ENCODE peak calls at places on chromosomes 6 and 20, in eight cellular contexts. L is K562, G is breast epithelium, P is GM12892, Z is spleen, Q is transverse colon, C is HepG2, X is prostate gland. U is an unnamed sample.
A peak's percentile ranks its signal among the peaks of the same experiment; 100 is the strongest.

GRCh38 chr6:142985286-142985685 is 40.3 kb upstream of the HIVEP2 start:
- DNase-seq in G (no peak), L (no peak), Z (no peak), P (no peak), C (no peak), Q (no peak), X (no peak), U (no peak)

GRCh38 chr20:19981091-19981490 is 36.1 kb upstream of the NAA20 start:
- DNase-seq in Q (no peak), Z (no peak), X (no peak), C (no peak), L (no peak), G (no peak), P (no peak), U (no peak)

GRCh38 chr6:14721103-14721758 is 524.6 kb upstream of the JARID2 start:
- DNase-seq in P (no peak), G (no peak), Q (no peak), Z (no peak), L (no peak), X (no peak), C (peak; percentile 32), U (no peak)

GRCh38 chr6:167966540-167966905 is 30.9 kb upstream of the KIF25 start:
- DNase-seq in L (no peak), P (no peak), Q (no peak), Z (no peak), C (no peak), X (no peak), G (no peak), U (no peak)

GRCh38 chr6:53032853-53033252 is 32.4 kb upstream of the FBXO9 start:
- DNase-seq in Q (no peak), X (no peak), P (no peak), G (no peak), Z (no peak), L (no peak), C (no peak), U (no peak)

GRCh38 chr20:57087102-57087501 is 179.3 kb downstream of the BMP7 start:
- DNase-seq in Z (no peak), P (no peak), X (no peak), Q (no peak), C (no peak), G (no peak), L (peak; percentile 16), U (no peak)

GRCh38 chr6:39087197-39087596 is 27.8 kb downstream of the SAYSD1 start:
- DNase-seq in L (no peak), C (no peak), P (no peak), Q (no peak), X (no peak), G (no peak), Z (no peak), U (no peak)

GRCh38 chr6:158978752-158979151 is 21.2 kb downstream of the RSPH3 start:
- DNase-seq in X (no peak), C (no peak), P (no peak), L (no peak), Z (no peak), G (no peak), Q (no peak), U (no peak)

GRCh38 chr6:160426146-160426545 is 78.0 kb downstream of the SLC22A3 start:
- DNase-seq in L (no peak), X (no peak), Q (no peak), C (no peak), P (no peak), Z (no peak), G (no peak), U (no peak)

GRCh38 chr6:28336284-28337024 is 506 bp upstream of the ZSCAN31 start:
- DNase-seq in C (peak; percentile 44), G (no peak), Z (no peak), X (peak; percentile 31), P (no peak), L (peak; percentile 46), Q (peak; percentile 43), U (no peak)

GRCh38 chr6:8549381-8549780 is 114.0 kb upstream of the SLC35B3 start:
- DNase-seq in Q (no peak), C (no peak), X (no peak), L (no peak), Z (no peak), P (no peak), G (no peak), U (peak; percentile 76)

GRCh38 chr6:132236744-132237143 is 164.5 kb downstream of the MOXD1 start:
- DNase-seq in C (no peak), Z (no peak), P (no peak), L (no peak), X (no peak), Q (no peak), G (no peak), U (no peak)

DNA sequence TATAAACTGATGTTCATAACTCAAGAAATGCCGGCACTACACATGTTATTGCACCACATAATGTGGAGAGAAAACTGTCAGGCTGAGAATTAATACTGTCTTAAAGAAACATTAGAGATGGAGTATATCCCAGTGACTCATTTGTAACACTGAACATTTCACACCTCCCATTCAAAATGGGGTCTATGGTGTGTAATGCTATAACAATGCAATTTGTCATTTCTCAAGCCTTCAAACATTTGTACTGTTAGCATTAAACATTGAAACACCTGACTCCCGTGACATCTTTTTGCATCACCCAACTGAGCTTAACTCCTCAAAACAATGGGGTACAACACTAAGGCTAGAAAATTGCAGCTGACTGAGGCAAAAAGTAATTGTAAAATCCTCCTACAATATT is 151.7 kb downstream of the DST start:
- DNase-seq in Z (no peak), G (no peak), C (no peak), Q (no peak), X (no peak), L (no peak), P (no peak), U (no peak)
- TF ChIP-seq POLR2AphosphoS5 in Z (no peak), G (no peak), C (no peak), Q (peak; percentile 50), X (no peak), L (no peak), P (no peak), U (no peak)

GRCh38 chr6:150683320-150683719 is 83.6 kb downstream of the PLEKHG1 start:
- DNase-seq in X (no peak), G (no peak), Q (no peak), L (no peak), C (no peak), Z (peak; percentile 88), P (no peak), U (no peak)

GRCh38 chr6:150686566-150686965 is 86.9 kb downstream of the PLEKHG1 start:
- DNase-seq in G (no peak), X (no peak), P (no peak), L (no peak), C (no peak), Z (peak; percentile 77), Q (no peak), U (no peak)

GRCh38 chr6:150685860-150686259 is 86.2 kb downstream of the PLEKHG1 start:
- DNase-seq in C (peak; percentile 23), G (no peak), Q (peak; percentile 50), P (peak; percentile 31), L (peak; percentile 89), X (no peak), Z (peak; percentile 88), U (no peak)

GRCh38 chr6:150684161-150684560 is 84.5 kb downstream of the PLEKHG1 start:
- DNase-seq in G (no peak), Q (no peak), Z (no peak), L (peak; percentile 38), C (no peak), P (no peak), X (no peak), U (no peak)

GRCh38 chr6:150684715-150685459 is 85.2 kb downstream of the PLEKHG1 start:
- DNase-seq in X (no peak), C (no peak), L (no peak), Z (peak; percentile 80), Q (peak; percentile 47), P (no peak), G (no peak), U (no peak)
- TF ChIP-seq POLR2AphosphoS5 in X (no peak), C (no peak), L (no peak), Z (peak; percentile 86), Q (no peak), P (no peak), G (no peak), U (no peak)

DNA sequence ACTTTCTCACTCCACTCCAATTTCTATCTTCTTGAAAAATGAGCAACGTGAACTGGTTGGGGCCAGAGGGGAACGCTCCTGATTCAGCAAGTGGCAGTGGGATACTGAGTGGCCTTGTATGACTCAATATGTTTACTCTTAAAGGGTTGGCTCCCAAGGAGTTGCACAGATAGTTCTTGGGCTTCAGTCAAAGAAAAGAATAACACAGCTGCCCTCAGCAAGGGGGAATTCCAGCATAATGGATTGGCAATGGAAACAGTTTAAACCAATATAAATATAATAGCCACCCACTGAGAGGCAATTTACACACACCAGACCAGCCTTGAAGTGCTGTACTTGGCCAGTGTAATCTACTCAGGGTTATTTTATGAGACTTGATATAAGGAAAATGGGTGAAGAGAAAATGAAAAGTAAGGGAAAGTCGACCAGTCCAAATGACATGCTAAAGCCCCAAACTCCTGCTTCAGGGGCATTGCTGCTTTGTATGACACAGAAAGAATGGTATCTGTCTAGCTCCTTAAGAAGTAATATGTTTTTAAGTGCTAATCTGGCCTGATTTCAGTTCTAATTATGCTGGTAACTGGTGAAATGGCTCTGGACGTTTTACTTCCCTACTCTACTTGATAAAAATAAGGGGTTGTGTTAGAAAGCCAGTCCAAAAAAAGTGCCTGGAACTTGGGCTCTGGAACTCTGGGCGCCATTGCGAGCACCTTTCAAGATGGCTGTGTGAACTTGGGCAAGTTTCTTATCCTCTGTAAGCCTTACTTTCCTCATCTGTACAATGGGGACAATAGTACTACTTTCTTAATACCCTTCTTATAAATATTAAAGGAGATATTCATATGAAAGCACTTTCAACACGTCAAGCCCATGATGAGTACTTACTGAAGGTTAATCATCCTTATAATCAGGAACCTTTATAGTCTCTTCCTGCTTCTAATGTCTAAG is 712.9 kb upstream of the MAP3K7 start:
- DNase-seq in G (no peak), P (no peak), L (no peak), Q (peak; percentile 14), C (no peak), X (no peak), Z (no peak), U (no peak)
- TF ChIP-seq POLR2AphosphoS5 in G (no peak), P (no peak), L (no peak), Q (no peak), C (no peak), X (peak; percentile 50), Z (no peak), U (no peak)

DNA sequence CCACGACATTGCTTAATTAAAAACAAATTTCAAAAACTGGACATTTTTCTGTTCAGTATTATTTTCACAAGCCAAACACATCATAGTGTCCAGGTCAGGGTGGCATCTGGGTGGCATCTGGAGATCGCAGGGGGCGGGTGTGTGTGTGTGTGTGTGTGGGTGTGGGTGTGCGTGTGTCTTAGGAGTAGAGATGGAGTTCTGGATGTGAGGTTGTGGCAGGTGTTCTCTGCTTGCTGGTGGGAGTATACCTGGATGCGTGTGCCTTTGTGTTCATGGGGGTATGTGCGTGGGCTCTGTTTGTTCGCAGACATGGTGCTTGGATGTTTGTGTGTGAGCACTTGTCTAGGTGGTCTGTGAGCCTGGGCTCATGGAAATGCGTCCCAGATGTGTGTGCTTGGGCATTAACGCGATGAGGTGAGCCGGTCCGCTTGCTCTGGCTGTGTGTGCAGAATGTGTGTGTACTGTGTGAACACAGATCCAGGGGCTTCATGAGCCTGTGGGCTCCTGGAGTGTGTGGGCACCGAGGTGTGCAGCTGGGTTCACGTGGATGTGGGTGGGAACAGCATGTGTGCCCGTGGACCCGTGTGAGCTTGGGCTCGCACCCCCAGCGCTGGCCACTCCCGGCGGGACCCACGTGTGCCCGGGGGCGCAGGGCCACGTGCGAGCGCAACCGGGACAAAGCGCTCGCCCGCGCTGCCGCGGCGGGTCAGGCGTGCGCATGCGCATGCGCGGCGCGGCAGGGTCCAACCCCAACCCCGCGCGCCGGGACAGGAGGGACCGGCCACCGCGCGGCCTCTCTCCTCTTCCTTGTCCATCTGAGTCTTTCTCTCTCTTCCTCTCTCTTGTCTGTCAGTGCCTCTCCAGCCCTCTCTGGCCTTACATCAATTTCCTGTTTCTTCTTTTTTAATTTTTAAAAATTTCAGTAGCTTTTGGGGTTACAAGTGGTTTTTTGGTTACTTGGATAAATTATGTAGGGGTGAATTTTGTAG is 60.4 kb downstream of the SRC start:
- DNase-seq in L (peak; percentile 96), Q (peak; percentile 47), P (peak; percentile 81), G (no peak), C (no peak), X (no peak), Z (no peak), U (no peak)
- TF ChIP-seq POLR2AphosphoS5 in L (no peak), Q (no peak), P (peak; percentile 17), G (no peak), C (peak; percentile 38), X (no peak), Z (peak; percentile 32), U (peak; percentile 58)